ENCODE peak calls at places on chromosomes 2 and 18, in eight cellular contexts. One of them, this sample, is unnamed.

GRCh38 chr2:178177066-178177679 is 17.1 kb upstream of the OSBPL6 start:
- DNase-seq in fibroblast of gingiva: no peak
- DNase-seq in CD8-positive, alpha-beta T cell: no peak
- DNase-seq in C1 segment of cervical spinal cord: no peak
- DNase-seq in SK-MEL-5: no peak
- DNase-seq in NCI-H2171 treated with DMSO at 0.1 percent for 48 hours: no peak
- DNase-seq in stimulated activated CD4-positive, alpha-beta T cell treated with anti-CD3 and anti-CD28 coated beads, Interleukin-15, amount 100 ng/mL, for 24 hours: no peak
- DNase-seq in AG10803: peak
- DNase-seq in this sample: no peak

GRCh38 chr18:3998698-3999333 is 456.3 kb downstream of the DLGAP1 start:
- DNase-seq in fibroblast of gingiva: peak
- DNase-seq in CD8-positive, alpha-beta T cell: no peak
- DNase-seq in C1 segment of cervical spinal cord: no peak
- DNase-seq in SK-MEL-5: peak
- DNase-seq in NCI-H2171 treated with DMSO at 0.1 percent for 48 hours: peak
- DNase-seq in stimulated activated CD4-positive, alpha-beta T cell treated with anti-CD3 and anti-CD28 coated beads, Interleukin-15, amount 100 ng/mL, for 24 hours: peak
- DNase-seq in AG10803: peak
- DNase-seq in this sample: no peak

GRCh38 chr2:74602553-74603281 is 45.4 kb downstream of the M1AP start:
- DNase-seq in fibroblast of gingiva: peak
- DNase-seq in CD8-positive, alpha-beta T cell: no peak
- DNase-seq in C1 segment of cervical spinal cord: no peak
- DNase-seq in SK-MEL-5: no peak
- DNase-seq in NCI-H2171 treated with DMSO at 0.1 percent for 48 hours: no peak
- DNase-seq in stimulated activated CD4-positive, alpha-beta T cell treated with anti-CD3 and anti-CD28 coated beads, Interleukin-15, amount 100 ng/mL, for 24 hours: no peak
- DNase-seq in AG10803: peak
- DNase-seq in this sample: no peak

GRCh38 chr18:49625021-49625691 is 63.3 kb downstream of the LIPG start:
- DNase-seq in fibroblast of gingiva: no peak
- DNase-seq in CD8-positive, alpha-beta T cell: no peak
- DNase-seq in C1 segment of cervical spinal cord: no peak
- DNase-seq in SK-MEL-5: no peak
- DNase-seq in NCI-H2171 treated with DMSO at 0.1 percent for 48 hours: no peak
- DNase-seq in stimulated activated CD4-positive, alpha-beta T cell treated with anti-CD3 and anti-CD28 coated beads, Interleukin-15, amount 100 ng/mL, for 24 hours: no peak
- DNase-seq in AG10803: no peak
- DNase-seq in this sample: no peak

GRCh38 chr2:71528221-71528620 is 74.9 kb downstream of the DYSF start:
- DNase-seq in fibroblast of gingiva: no peak
- DNase-seq in CD8-positive, alpha-beta T cell: no peak
- DNase-seq in C1 segment of cervical spinal cord: no peak
- DNase-seq in SK-MEL-5: no peak
- DNase-seq in NCI-H2171 treated with DMSO at 0.1 percent for 48 hours: no peak
- DNase-seq in stimulated activated CD4-positive, alpha-beta T cell treated with anti-CD3 and anti-CD28 coated beads, Interleukin-15, amount 100 ng/mL, for 24 hours: no peak
- DNase-seq in AG10803: no peak
- DNase-seq in this sample: no peak

GRCh38 chr18:9968081-9968848 is 54.4 kb downstream of the VAPA start:
- DNase-seq in fibroblast of gingiva: no peak
- DNase-seq in CD8-positive, alpha-beta T cell: no peak
- DNase-seq in C1 segment of cervical spinal cord: no peak
- DNase-seq in SK-MEL-5: no peak
- DNase-seq in NCI-H2171 treated with DMSO at 0.1 percent for 48 hours: no peak
- DNase-seq in stimulated activated CD4-positive, alpha-beta T cell treated with anti-CD3 and anti-CD28 coated beads, Interleukin-15, amount 100 ng/mL, for 24 hours: no peak
- DNase-seq in AG10803: peak
- DNase-seq in this sample: no peak

GRCh38 chr2:152546230-152546837 is 170.9 kb downstream of the PRPF40A start:
- DNase-seq in fibroblast of gingiva: no peak
- DNase-seq in CD8-positive, alpha-beta T cell: no peak
- DNase-seq in C1 segment of cervical spinal cord: no peak
- DNase-seq in SK-MEL-5: no peak
- DNase-seq in NCI-H2171 treated with DMSO at 0.1 percent for 48 hours: no peak
- DNase-seq in stimulated activated CD4-positive, alpha-beta T cell treated with anti-CD3 and anti-CD28 coated beads, Interleukin-15, amount 100 ng/mL, for 24 hours: no peak
- DNase-seq in AG10803: no peak
- DNase-seq in this sample: no peak

GRCh38 chr2:179936654-179937053 is 70.4 kb downstream of the CWC22 start:
- DNase-seq in fibroblast of gingiva: no peak
- DNase-seq in CD8-positive, alpha-beta T cell: no peak
- DNase-seq in C1 segment of cervical spinal cord: no peak
- DNase-seq in SK-MEL-5: peak
- DNase-seq in NCI-H2171 treated with DMSO at 0.1 percent for 48 hours: peak
- DNase-seq in stimulated activated CD4-positive, alpha-beta T cell treated with anti-CD3 and anti-CD28 coated beads, Interleukin-15, amount 100 ng/mL, for 24 hours: peak
- DNase-seq in AG10803: no peak
- DNase-seq in this sample: no peak

GRCh38 chr2:172012688-172013358 is 13.1 kb downstream of the METAP1D start:
- DNase-seq in fibroblast of gingiva: peak
- DNase-seq in CD8-positive, alpha-beta T cell: no peak
- DNase-seq in C1 segment of cervical spinal cord: no peak
- DNase-seq in SK-MEL-5: no peak
- DNase-seq in NCI-H2171 treated with DMSO at 0.1 percent for 48 hours: no peak
- DNase-seq in stimulated activated CD4-positive, alpha-beta T cell treated with anti-CD3 and anti-CD28 coated beads, Interleukin-15, amount 100 ng/mL, for 24 hours: no peak
- DNase-seq in AG10803: peak
- DNase-seq in this sample: peak

GRCh38 chr2:215332876-215333600 is 21.2 kb downstream of the ATIC start:
- DNase-seq in fibroblast of gingiva: no peak
- DNase-seq in CD8-positive, alpha-beta T cell: no peak
- DNase-seq in C1 segment of cervical spinal cord: no peak
- DNase-seq in SK-MEL-5: no peak
- DNase-seq in NCI-H2171 treated with DMSO at 0.1 percent for 48 hours: no peak
- DNase-seq in stimulated activated CD4-positive, alpha-beta T cell treated with anti-CD3 and anti-CD28 coated beads, Interleukin-15, amount 100 ng/mL, for 24 hours: no peak
- DNase-seq in AG10803: no peak
- DNase-seq in this sample: no peak

GRCh38 chr2:186569906-186570305 is 19.9 kb upstream of the ITGAV start:
- DNase-seq in fibroblast of gingiva: no peak
- DNase-seq in CD8-positive, alpha-beta T cell: no peak
- DNase-seq in C1 segment of cervical spinal cord: no peak
- DNase-seq in SK-MEL-5: no peak
- DNase-seq in NCI-H2171 treated with DMSO at 0.1 percent for 48 hours: no peak
- DNase-seq in stimulated activated CD4-positive, alpha-beta T cell treated with anti-CD3 and anti-CD28 coated beads, Interleukin-15, amount 100 ng/mL, for 24 hours: no peak
- DNase-seq in AG10803: no peak
- DNase-seq in this sample: no peak

GRCh38 chr18:49698596-49699025 is 114.7 kb downstream of the ACAA2 start:
- DNase-seq in fibroblast of gingiva: no peak
- DNase-seq in CD8-positive, alpha-beta T cell: no peak
- DNase-seq in C1 segment of cervical spinal cord: no peak
- DNase-seq in SK-MEL-5: no peak
- DNase-seq in NCI-H2171 treated with DMSO at 0.1 percent for 48 hours: no peak
- DNase-seq in stimulated activated CD4-positive, alpha-beta T cell treated with anti-CD3 and anti-CD28 coated beads, Interleukin-15, amount 100 ng/mL, for 24 hours: no peak
- DNase-seq in AG10803: no peak
- DNase-seq in this sample: no peak

GRCh38 chr18:78798402-78799175 is 181.0 kb upstream of the SALL3 start:
- DNase-seq in fibroblast of gingiva: no peak
- DNase-seq in CD8-positive, alpha-beta T cell: no peak
- DNase-seq in C1 segment of cervical spinal cord: no peak
- DNase-seq in SK-MEL-5: no peak
- DNase-seq in NCI-H2171 treated with DMSO at 0.1 percent for 48 hours: no peak
- DNase-seq in stimulated activated CD4-positive, alpha-beta T cell treated with anti-CD3 and anti-CD28 coated beads, Interleukin-15, amount 100 ng/mL, for 24 hours: no peak
- DNase-seq in AG10803: no peak
- DNase-seq in this sample: no peak

GRCh38 chr2:218781691-218782528 is at the start of gene CYP27A1:
- DNase-seq in fibroblast of gingiva: peak
- DNase-seq in CD8-positive, alpha-beta T cell: no peak
- DNase-seq in C1 segment of cervical spinal cord: peak
- DNase-seq in SK-MEL-5: peak
- DNase-seq in NCI-H2171 treated with DMSO at 0.1 percent for 48 hours: peak
- DNase-seq in stimulated activated CD4-positive, alpha-beta T cell treated with anti-CD3 and anti-CD28 coated beads, Interleukin-15, amount 100 ng/mL, for 24 hours: peak
- DNase-seq in AG10803: peak
- DNase-seq in this sample: no peak

GRCh38 chr18:47969851-47970250 is 39.4 kb upstream of the SMAD2 start:
- DNase-seq in fibroblast of gingiva: no peak
- DNase-seq in CD8-positive, alpha-beta T cell: no peak
- DNase-seq in C1 segment of cervical spinal cord: no peak
- DNase-seq in SK-MEL-5: no peak
- DNase-seq in NCI-H2171 treated with DMSO at 0.1 percent for 48 hours: no peak
- DNase-seq in stimulated activated CD4-positive, alpha-beta T cell treated with anti-CD3 and anti-CD28 coated beads, Interleukin-15, amount 100 ng/mL, for 24 hours: no peak
- DNase-seq in AG10803: no peak
- DNase-seq in this sample: no peak

GRCh38 chr2:238098854-238099708 is 1.1 kb upstream of the ESPNL start:
- DNase-seq in fibroblast of gingiva: peak
- DNase-seq in CD8-positive, alpha-beta T cell: no peak
- DNase-seq in C1 segment of cervical spinal cord: no peak
- DNase-seq in SK-MEL-5: no peak
- DNase-seq in NCI-H2171 treated with DMSO at 0.1 percent for 48 hours: no peak
- DNase-seq in stimulated activated CD4-positive, alpha-beta T cell treated with anti-CD3 and anti-CD28 coated beads, Interleukin-15, amount 100 ng/mL, for 24 hours: no peak
- DNase-seq in AG10803: no peak
- DNase-seq in this sample: no peak

GRCh38 chr2:136917281-136917680 is 151.9 kb downstream of the THSD7B start:
- DNase-seq in fibroblast of gingiva: no peak
- DNase-seq in CD8-positive, alpha-beta T cell: no peak
- DNase-seq in C1 segment of cervical spinal cord: no peak
- DNase-seq in SK-MEL-5: no peak
- DNase-seq in NCI-H2171 treated with DMSO at 0.1 percent for 48 hours: peak
- DNase-seq in stimulated activated CD4-positive, alpha-beta T cell treated with anti-CD3 and anti-CD28 coated beads, Interleukin-15, amount 100 ng/mL, for 24 hours: no peak
- DNase-seq in AG10803: no peak
- DNase-seq in this sample: peak

GRCh38 chr18:14965553-14965952 is 217.6 kb downstream of the ANKRD30B start:
- DNase-seq in fibroblast of gingiva: no peak
- DNase-seq in CD8-positive, alpha-beta T cell: no peak
- DNase-seq in C1 segment of cervical spinal cord: no peak
- DNase-seq in SK-MEL-5: no peak
- DNase-seq in NCI-H2171 treated with DMSO at 0.1 percent for 48 hours: no peak
- DNase-seq in stimulated activated CD4-positive, alpha-beta T cell treated with anti-CD3 and anti-CD28 coated beads, Interleukin-15, amount 100 ng/mL, for 24 hours: no peak
- DNase-seq in AG10803: no peak
- DNase-seq in this sample: no peak

GRCh38 chr18:38940863-38941531 is 1375.4 kb upstream of the CELF4 start:
- DNase-seq in fibroblast of gingiva: no peak
- DNase-seq in CD8-positive, alpha-beta T cell: no peak
- DNase-seq in C1 segment of cervical spinal cord: no peak
- DNase-seq in SK-MEL-5: peak
- DNase-seq in NCI-H2171 treated with DMSO at 0.1 percent for 48 hours: no peak
- DNase-seq in stimulated activated CD4-positive, alpha-beta T cell treated with anti-CD3 and anti-CD28 coated beads, Interleukin-15, amount 100 ng/mL, for 24 hours: peak
- DNase-seq in AG10803: no peak
- DNase-seq in this sample: no peak

GRCh38 chr2:165803123-165803760 is 9.2 kb upstream of the GALNT3 start:
- DNase-seq in fibroblast of gingiva: no peak
- DNase-seq in CD8-positive, alpha-beta T cell: no peak
- DNase-seq in C1 segment of cervical spinal cord: no peak
- DNase-seq in SK-MEL-5: no peak
- DNase-seq in NCI-H2171 treated with DMSO at 0.1 percent for 48 hours: no peak
- DNase-seq in stimulated activated CD4-positive, alpha-beta T cell treated with anti-CD3 and anti-CD28 coated beads, Interleukin-15, amount 100 ng/mL, for 24 hours: no peak
- DNase-seq in AG10803: no peak
- DNase-seq in this sample: no peak

GRCh38 chr2:73640537-73640936 is 1.7 kb downstream of the NAT8 start:
- DNase-seq in fibroblast of gingiva: peak
- DNase-seq in CD8-positive, alpha-beta T cell: no peak
- DNase-seq in C1 segment of cervical spinal cord: no peak
- DNase-seq in SK-MEL-5: peak
- DNase-seq in NCI-H2171 treated with DMSO at 0.1 percent for 48 hours: no peak
- DNase-seq in stimulated activated CD4-positive, alpha-beta T cell treated with anti-CD3 and anti-CD28 coated beads, Interleukin-15, amount 100 ng/mL, for 24 hours: no peak
- DNase-seq in AG10803: peak
- DNase-seq in this sample: no peak

GRCh38 chr2:26477126-26477910 is 606 bp downstream of the OTOF start:
- DNase-seq in fibroblast of gingiva: no peak
- DNase-seq in CD8-positive, alpha-beta T cell: no peak
- DNase-seq in C1 segment of cervical spinal cord: no peak
- DNase-seq in SK-MEL-5: no peak
- DNase-seq in NCI-H2171 treated with DMSO at 0.1 percent for 48 hours: no peak
- DNase-seq in stimulated activated CD4-positive, alpha-beta T cell treated with anti-CD3 and anti-CD28 coated beads, Interleukin-15, amount 100 ng/mL, for 24 hours: peak
- DNase-seq in AG10803: no peak
- DNase-seq in this sample: no peak

GRCh38 chr2:96578731-96579130 is 42.2 kb downstream of the ARID5A start:
- DNase-seq in fibroblast of gingiva: no peak
- DNase-seq in CD8-positive, alpha-beta T cell: no peak
- DNase-seq in C1 segment of cervical spinal cord: no peak
- DNase-seq in SK-MEL-5: no peak
- DNase-seq in NCI-H2171 treated with DMSO at 0.1 percent for 48 hours: no peak
- DNase-seq in stimulated activated CD4-positive, alpha-beta T cell treated with anti-CD3 and anti-CD28 coated beads, Interleukin-15, amount 100 ng/mL, for 24 hours: no peak
- DNase-seq in AG10803: no peak
- DNase-seq in this sample: no peak

GRCh38 chr18:23137788-23138216 is 2.5 kb downstream of the CABLES1 start:
- DNase-seq in fibroblast of gingiva: no peak
- DNase-seq in CD8-positive, alpha-beta T cell: no peak
- DNase-seq in C1 segment of cervical spinal cord: no peak
- DNase-seq in SK-MEL-5: peak
- DNase-seq in NCI-H2171 treated with DMSO at 0.1 percent for 48 hours: peak
- DNase-seq in stimulated activated CD4-positive, alpha-beta T cell treated with anti-CD3 and anti-CD28 coated beads, Interleukin-15, amount 100 ng/mL, for 24 hours: no peak
- DNase-seq in AG10803: no peak
- DNase-seq in this sample: no peak

GRCh38 chr2:62826141-62826540 is 120.6 kb downstream of the EHBP1 start:
- DNase-seq in fibroblast of gingiva: peak
- DNase-seq in CD8-positive, alpha-beta T cell: no peak
- DNase-seq in C1 segment of cervical spinal cord: no peak
- DNase-seq in SK-MEL-5: no peak
- DNase-seq in NCI-H2171 treated with DMSO at 0.1 percent for 48 hours: no peak
- DNase-seq in stimulated activated CD4-positive, alpha-beta T cell treated with anti-CD3 and anti-CD28 coated beads, Interleukin-15, amount 100 ng/mL, for 24 hours: no peak
- DNase-seq in AG10803: peak
- DNase-seq in this sample: no peak

GRCh38 chr2:213238753-213239591 is 45.3 kb upstream of the SPAG16 start:
- DNase-seq in fibroblast of gingiva: peak
- DNase-seq in CD8-positive, alpha-beta T cell: no peak
- DNase-seq in C1 segment of cervical spinal cord: no peak
- DNase-seq in SK-MEL-5: peak
- DNase-seq in NCI-H2171 treated with DMSO at 0.1 percent for 48 hours: no peak
- DNase-seq in stimulated activated CD4-positive, alpha-beta T cell treated with anti-CD3 and anti-CD28 coated beads, Interleukin-15, amount 100 ng/mL, for 24 hours: no peak
- DNase-seq in AG10803: peak
- DNase-seq in this sample: no peak

GRCh38 chr2:198376677-198377076 is 572.3 kb downstream of the PLCL1 start:
- DNase-seq in fibroblast of gingiva: no peak
- DNase-seq in CD8-positive, alpha-beta T cell: no peak
- DNase-seq in C1 segment of cervical spinal cord: no peak
- DNase-seq in SK-MEL-5: no peak
- DNase-seq in NCI-H2171 treated with DMSO at 0.1 percent for 48 hours: no peak
- DNase-seq in stimulated activated CD4-positive, alpha-beta T cell treated with anti-CD3 and anti-CD28 coated beads, Interleukin-15, amount 100 ng/mL, for 24 hours: no peak
- DNase-seq in AG10803: peak
- DNase-seq in this sample: no peak

GRCh38 chr2:232349946-232350635 is 28.5 kb upstream of the ALPP start:
- DNase-seq in fibroblast of gingiva: no peak
- DNase-seq in CD8-positive, alpha-beta T cell: no peak
- DNase-seq in C1 segment of cervical spinal cord: no peak
- DNase-seq in SK-MEL-5: no peak
- DNase-seq in NCI-H2171 treated with DMSO at 0.1 percent for 48 hours: no peak
- DNase-seq in stimulated activated CD4-positive, alpha-beta T cell treated with anti-CD3 and anti-CD28 coated beads, Interleukin-15, amount 100 ng/mL, for 24 hours: no peak
- DNase-seq in AG10803: no peak
- DNase-seq in this sample: no peak

GRCh38 chr2:86703704-86704370 is 16.3 kb upstream of the RMND5A start:
- DNase-seq in fibroblast of gingiva: peak
- DNase-seq in CD8-positive, alpha-beta T cell: no peak
- DNase-seq in C1 segment of cervical spinal cord: no peak
- DNase-seq in SK-MEL-5: peak
- DNase-seq in NCI-H2171 treated with DMSO at 0.1 percent for 48 hours: no peak
- DNase-seq in stimulated activated CD4-positive, alpha-beta T cell treated with anti-CD3 and anti-CD28 coated beads, Interleukin-15, amount 100 ng/mL, for 24 hours: no peak
- DNase-seq in AG10803: peak
- DNase-seq in this sample: no peak

GRCh38 chr2:219569041-219569440 is 2.3 kb downstream of the OBSL1 start:
- DNase-seq in fibroblast of gingiva: no peak
- DNase-seq in CD8-positive, alpha-beta T cell: no peak
- DNase-seq in C1 segment of cervical spinal cord: no peak
- DNase-seq in SK-MEL-5: no peak
- DNase-seq in NCI-H2171 treated with DMSO at 0.1 percent for 48 hours: no peak
- DNase-seq in stimulated activated CD4-positive, alpha-beta T cell treated with anti-CD3 and anti-CD28 coated beads, Interleukin-15, amount 100 ng/mL, for 24 hours: no peak
- DNase-seq in AG10803: no peak
- DNase-seq in this sample: no peak

GRCh38 chr2:129915303-129915840 is 64.1 kb upstream of the RAB6C start:
- DNase-seq in fibroblast of gingiva: no peak
- DNase-seq in CD8-positive, alpha-beta T cell: no peak
- DNase-seq in C1 segment of cervical spinal cord: no peak
- DNase-seq in SK-MEL-5: no peak
- DNase-seq in NCI-H2171 treated with DMSO at 0.1 percent for 48 hours: peak
- DNase-seq in stimulated activated CD4-positive, alpha-beta T cell treated with anti-CD3 and anti-CD28 coated beads, Interleukin-15, amount 100 ng/mL, for 24 hours: no peak
- DNase-seq in AG10803: no peak
- DNase-seq in this sample: no peak

GRCh38 chr18:58078889-58079573 is 35.0 kb downstream of the NEDD4L start:
- DNase-seq in fibroblast of gingiva: no peak
- DNase-seq in CD8-positive, alpha-beta T cell: no peak
- DNase-seq in C1 segment of cervical spinal cord: no peak
- DNase-seq in SK-MEL-5: no peak
- DNase-seq in NCI-H2171 treated with DMSO at 0.1 percent for 48 hours: peak
- DNase-seq in stimulated activated CD4-positive, alpha-beta T cell treated with anti-CD3 and anti-CD28 coated beads, Interleukin-15, amount 100 ng/mL, for 24 hours: no peak
- DNase-seq in AG10803: no peak
- DNase-seq in this sample: no peak

GRCh38 chr2:157692768-157693167 is 64.1 kb upstream of the ACVR1C start:
- DNase-seq in fibroblast of gingiva: peak
- DNase-seq in CD8-positive, alpha-beta T cell: no peak
- DNase-seq in C1 segment of cervical spinal cord: no peak
- DNase-seq in SK-MEL-5: no peak
- DNase-seq in NCI-H2171 treated with DMSO at 0.1 percent for 48 hours: no peak
- DNase-seq in stimulated activated CD4-positive, alpha-beta T cell treated with anti-CD3 and anti-CD28 coated beads, Interleukin-15, amount 100 ng/mL, for 24 hours: no peak
- DNase-seq in AG10803: peak
- DNase-seq in this sample: no peak

GRCh38 chr18:34122724-34123334 is 101.9 kb downstream of the NOL4 start:
- DNase-seq in fibroblast of gingiva: peak
- DNase-seq in CD8-positive, alpha-beta T cell: no peak
- DNase-seq in C1 segment of cervical spinal cord: no peak
- DNase-seq in SK-MEL-5: peak
- DNase-seq in NCI-H2171 treated with DMSO at 0.1 percent for 48 hours: peak
- DNase-seq in stimulated activated CD4-positive, alpha-beta T cell treated with anti-CD3 and anti-CD28 coated beads, Interleukin-15, amount 100 ng/mL, for 24 hours: peak
- DNase-seq in AG10803: peak
- DNase-seq in this sample: peak